ENCODE peak calls at places on chromosomes 12 and 14, in ten cellular contexts. G is ureter; L is effector CD4-positive, alpha-beta T cell; I is kidney; H is GM10248; D is GM23248; B is EL; Y is T1000; K is stimulated activated CD4-positive, alpha-beta T cell treated with anti-CD3 and anti-CD28 coated beads, Interleukin-2, amount 100 ng/mL, for 4 hours; E is CD8-positive, alpha-beta T cell. P is an unnamed sample.

GRCh38 chr14:39762576-39763401 is 330.6 kb upstream of the FBXO33 start:
- DNase-seq in E (peak; percentile 10), D (no peak), K (no peak), B (no peak), L (no peak), G (no peak), Y (no peak), H (no peak), I (no peak), P (no peak)

GRCh38 chr14:65852689-65853088 is 440.2 kb downstream of the FUT8 start:
- DNase-seq in L (no peak), D (no peak), G (no peak), I (no peak), H (no peak), K (no peak), Y (no peak), B (no peak), E (no peak), P (no peak)

GRCh38 chr12:12909995-12910391 is 18.6 kb downstream of the GPRC5A start:
- DNase-seq in H (no peak), B (no peak), D (no peak), L (no peak), Y (no peak), K (no peak), I (no peak), G (no peak), E (no peak), P (no peak)

GRCh38 chr14:73662439-73663056 is 17.8 kb downstream of the DNAL1 start:
- DNase-seq in B (peak; percentile 97), L (no peak), K (no peak), H (no peak), I (no peak), Y (peak; percentile 52), G (no peak), D (peak; percentile 96), E (no peak), P (peak; percentile 79)

GRCh38 chr12:42094277-42094676 is 50.4 kb downstream of the GXYLT1 start:
- DNase-seq in E (peak; percentile 24), G (no peak), Y (no peak), K (peak; percentile 2), D (peak; percentile 72), I (no peak), L (peak; percentile 4), H (no peak), B (peak; percentile 72), P (no peak)

GRCh38 chr12:111099186-111099585 is 178.8 kb upstream of the MYL2 start:
- DNase-seq in Y (no peak), D (no peak), E (no peak), H (no peak), K (no peak), L (no peak), I (no peak), B (no peak), G (no peak), P (no peak)

GRCh38 chr12:124919646-124920352 is 5.3 kb upstream of the UBC start:
- DNase-seq in D (peak; percentile 81), B (no peak), Y (no peak), G (no peak), I (no peak), E (peak; percentile 33), H (peak; percentile 50), L (peak; percentile 43), K (peak; percentile 50), P (no peak)

GRCh38 chr12:51871126-51871525 is 16.8 kb upstream of the ANKRD33 start:
- DNase-seq in D (no peak), H (no peak), I (peak; percentile 49), B (no peak), Y (no peak), E (no peak), L (no peak), K (no peak), G (no peak), P (no peak)

GRCh38 chr12:30818562-30818961 is 63.8 kb upstream of the CAPRIN2 start:
- DNase-seq in G (no peak), K (no peak), H (no peak), Y (no peak), B (no peak), L (no peak), I (no peak), E (no peak), D (no peak), P (no peak)

GRCh38 chr12:30694971-30695326 is 720 bp downstream of the IPO8 start:
- DNase-seq in K (no peak), E (peak; percentile 22), Y (no peak), D (peak; percentile 71), I (peak; percentile 79), B (peak; percentile 52), H (peak; percentile 20), G (peak; percentile 49), L (no peak), P (no peak)

GRCh38 chr12:113231275-113232231 is 10.3 kb downstream of the TPCN1 start:
- DNase-seq in G (no peak), K (no peak), E (no peak), D (peak; percentile 42), H (no peak), I (peak; percentile 19), L (no peak), Y (no peak), B (peak; percentile 80), P (no peak)

GRCh38 chr12:117114784-117115183 is 15.6 kb upstream of the TESC start:
- DNase-seq in G (no peak), E (no peak), Y (no peak), H (no peak), D (no peak), K (no peak), B (no peak), L (no peak), I (no peak), P (no peak)

GRCh38 chr14:92644166-92644565 is 104.3 kb downstream of the LGMN start:
- DNase-seq in D (peak; percentile 81), Y (peak; percentile 17), H (no peak), B (peak; percentile 87), L (no peak), I (no peak), K (no peak), G (no peak), E (no peak), P (no peak)

GRCh38 chr14:60970146-60970545 is 10.7 kb downstream of the TRMT5 start:
- DNase-seq in K (no peak), G (no peak), D (no peak), L (no peak), B (no peak), E (no peak), I (no peak), Y (no peak), H (no peak), P (no peak)

GRCh38 chr12:42237052-42237852 is 796 bp downstream of the YAF2 start:
- DNase-seq in H (peak; percentile 85), B (peak; percentile 79), L (peak; percentile 58), D (peak; percentile 92), K (peak; percentile 48), G (peak; percentile 80), Y (peak; percentile 53), E (peak; percentile 69), I (peak; percentile 94), P (no peak)

GRCh38 chr14:59187802-59188460 is 536 bp upstream of the DAAM1 start:
- DNase-seq in K (no peak), E (peak; percentile 51), Y (peak; percentile 36), L (peak; percentile 37), B (peak; percentile 28), G (no peak), H (peak; percentile 22), D (peak; percentile 50), I (no peak), P (no peak)

GRCh38 chr12:46373303-46374182 is 970 bp upstream of the SLC38A2 start:
- DNase-seq in H (peak; percentile 31), D (peak; percentile 80), E (peak; percentile 57), G (peak; percentile 68), K (peak; percentile 13), L (peak; percentile 18), B (peak; percentile 67), Y (no peak), I (peak; percentile 86), P (peak; percentile 73)

GRCh38 chr12:116152268-116152667 is 125.2 kb downstream of the MED13L start:
- DNase-seq in D (peak; percentile 42), H (no peak), I (no peak), K (no peak), B (peak; percentile 87), E (no peak), G (no peak), L (no peak), Y (peak; percentile 27), P (no peak)

GRCh38 chr14:77286554-77286953 is 15.5 kb upstream of the NGB start:
- DNase-seq in L (no peak), K (no peak), Y (no peak), H (no peak), E (no peak), D (no peak), B (no peak), I (no peak), G (no peak), P (no peak)

P was measured in RWPE2.